ENCODE peak calls at places on chromosomes 13 and 19, in eight cellular contexts. E is CD4-positive, alpha-beta T cell; O is pancreas; I is AG09319; G is foreskin keratinocyte; K is GM12864; X is stomach; Z is progenitor cell of endocrine pancreas. Y is an unnamed sample.

GRCh38 chr19:49710372-49710951 is 19.5 kb downstream of the CPT1C start:
- DNase-seq in K (no peak), Z (no peak), E (no peak), O (no peak), X (no peak), G (no peak), I (no peak), Y (peak; percentile 4)

GRCh38 chr13:24671367-24672117 is 8.7 kb upstream of the ATP12A start:
- DNase-seq in Z (no peak), I (peak; percentile 57), X (no peak), O (no peak), G (peak; percentile 96), K (no peak), E (no peak), Y (peak; percentile 54)

GRCh38 chr13:36297259-36297599 is 385 bp downstream of the CCDC169 start:
- DNase-seq in E (no peak), O (no peak), X (no peak), K (no peak), Z (no peak), G (no peak), I (no peak), Y (peak; percentile 32)

GRCh38 chr13:29676535-29676934 is 81.0 kb upstream of the SLC7A1 start:
- DNase-seq in K (no peak), X (no peak), E (no peak), Z (no peak), O (no peak), I (no peak), G (no peak), Y (no peak)

GRCh38 chr19:20471441-20471840 is 94.1 kb downstream of the ZNF737 start:
- DNase-seq in X (no peak), K (no peak), O (no peak), E (no peak), G (no peak), Z (no peak), I (no peak), Y (no peak)

GRCh38 chr19:58054792-58055482 is 4.1 kb upstream of the ZNF135 start:
- DNase-seq in I (no peak), E (no peak), Z (no peak), G (no peak), O (no peak), X (no peak), K (no peak), Y (no peak)

GRCh38 chr19:52942371-52943133 is 19.3 kb upstream of the ZNF888 start:
- DNase-seq in E (peak; percentile 91), G (no peak), X (peak; percentile 97), K (peak; percentile 54), Z (peak; percentile 93), I (peak; percentile 52), O (peak; percentile 97), Y (peak; percentile 96)

GRCh38 chr13:111153977-111154332 is 38.8 kb downstream of the ARHGEF7 start:
- DNase-seq in X (no peak), Z (peak; percentile 44), K (no peak), O (no peak), I (no peak), G (no peak), E (no peak), Y (peak; percentile 45)

GRCh38 chr13:42752731-42753130 is 28.7 kb upstream of the FAM216B start:
- DNase-seq in I (no peak), X (no peak), K (no peak), Z (no peak), E (no peak), G (no peak), O (no peak), Y (no peak)

GRCh38 chr13:27476943-27477681 is 26.7 kb upstream of the MTIF3 start:
- DNase-seq in Z (no peak), E (no peak), O (no peak), X (peak; percentile 76), G (peak; percentile 29), K (peak; percentile 51), I (peak; percentile 3), Y (peak; percentile 57)

GRCh38 chr13:30862707-30863106 is 43.4 kb upstream of the MEDAG start:
- DNase-seq in O (peak; percentile 69), I (no peak), K (no peak), G (no peak), Z (no peak), X (no peak), E (no peak), Y (no peak)

GRCh38 chr19:31350693-31351211 is 1.5 kb upstream of the TSHZ3 start:
- DNase-seq in E (no peak), K (no peak), I (no peak), Z (peak; percentile 42), O (peak; percentile 72), X (peak; percentile 43), G (no peak), Y (no peak)

GRCh38 chr13:57408312-57408711 is 223.2 kb upstream of the PCDH17 start:
- DNase-seq in E (no peak), G (no peak), I (no peak), O (no peak), Z (no peak), X (no peak), K (no peak), Y (no peak)

GRCh38 chr13:34657716-34658115 is 284.4 kb upstream of the NBEA start:
- DNase-seq in E (no peak), I (no peak), X (no peak), O (no peak), K (no peak), G (peak; percentile 26), Z (no peak), Y (no peak)

GRCh38 chr13:81275666-81276258 is 934.8 kb upstream of the SPRY2 start:
- DNase-seq in K (no peak), E (no peak), I (no peak), G (no peak), Z (no peak), O (no peak), X (no peak), Y (no peak)

GRCh38 chr13:63307239-63307638 is 1891.6 kb upstream of the PCDH20 start:
- DNase-seq in G (peak; percentile 18), I (no peak), X (no peak), O (no peak), E (no peak), K (no peak), Z (no peak), Y (no peak)

GRCh38 chr19:4066682-4067395 is at the start of gene ZBTB7A:
- DNase-seq in K (no peak), I (peak; percentile 36), O (peak; percentile 91), Z (no peak), E (peak; percentile 63), X (peak; percentile 91), G (no peak), Y (peak; percentile 77)

GRCh38 chr13:40609972-40610726 is 56.3 kb downstream of the FOXO1 start:
- DNase-seq in Z (no peak), I (no peak), X (no peak), E (no peak), G (peak; percentile 72), K (no peak), O (no peak), Y (no peak)

GRCh38 chr19:38319421-38320258 is at the start of gene KCNK6:
- DNase-seq in G (no peak), I (no peak), E (no peak), Z (no peak), O (peak; percentile 82), X (peak; percentile 70), K (no peak), Y (no peak)

GRCh38 chr19:4449826-4450075 is 7.8 kb downstream of the UBXN6 start:
- DNase-seq in E (no peak), K (no peak), G (no peak), O (no peak), I (no peak), Z (no peak), X (no peak), Y (no peak)

GRCh38 chr19:11142528-11143171 is 12.9 kb downstream of the SPC24 start:
- DNase-seq in O (peak; percentile 90), Z (no peak), K (no peak), G (peak; percentile 54), X (peak; percentile 95), I (peak; percentile 90), E (no peak), Y (no peak)

GRCh38 chr13:96089749-96090239 is at the start of gene HS6ST3:
- DNase-seq in O (peak; percentile 93), K (no peak), E (no peak), X (peak; percentile 73), G (no peak), I (no peak), Z (peak; percentile 39), Y (peak; percentile 32)

GRCh38 chr13:46751811-46752635 is 44.9 kb downstream of the ESD start:
- DNase-seq in O (no peak), G (no peak), I (no peak), X (no peak), K (peak; percentile 26), E (peak; percentile 11), Z (no peak), Y (peak; percentile 14)
- TF ChIP-seq CTCF in O (no peak), G (no peak), I (no peak), X (no peak), K (peak; percentile 20), E (no peak), Z (no peak), Y (no peak)

GRCh38 chr13:70964124-70964523 is 855.9 kb upstream of the KLHL1 start:
- DNase-seq in O (no peak), G (no peak), X (no peak), Z (no peak), K (no peak), E (no peak), I (no peak), Y (no peak)
- TF ChIP-seq CTCF in O (no peak), G (no peak), X (no peak), Z (peak; percentile 39), K (peak; percentile 15), E (no peak), I (no peak), Y (no peak)

DNA sequence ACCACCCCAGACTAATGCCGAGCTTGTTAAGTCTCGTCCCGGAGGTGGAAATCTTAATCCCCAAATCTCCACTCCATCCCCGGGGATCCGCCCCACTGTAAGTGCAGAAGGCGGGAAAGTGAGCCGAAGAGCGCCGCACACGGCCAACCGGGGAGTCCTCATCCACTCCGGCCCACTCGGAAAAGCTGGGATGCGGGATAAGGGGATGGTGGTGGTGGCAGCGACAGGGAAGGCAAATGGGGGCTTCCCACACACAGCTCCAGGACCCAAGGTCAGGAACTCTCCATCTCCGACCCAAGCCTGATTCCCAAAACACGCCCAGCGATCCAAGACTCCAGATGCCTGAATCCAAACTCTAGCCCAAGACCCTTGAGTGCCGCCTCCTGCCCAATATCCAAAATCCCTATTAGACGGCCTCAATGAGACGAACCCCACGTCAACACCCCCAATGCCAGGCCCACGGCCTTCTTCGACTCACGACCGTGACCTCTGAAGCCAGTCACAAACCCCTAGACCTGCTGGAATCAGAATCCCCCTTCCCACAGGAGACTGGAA is 481 bp downstream of the FBL start:
- DNase-seq in G (no peak), K (no peak), X (no peak), I (peak; percentile 5), O (no peak), Z (no peak), E (no peak), Y (no peak)
- TF ChIP-seq CTCF in G (no peak), K (peak; percentile 21), X (no peak), I (peak; percentile 33), O (no peak), Z (no peak), E (no peak), Y (no peak)

DNA sequence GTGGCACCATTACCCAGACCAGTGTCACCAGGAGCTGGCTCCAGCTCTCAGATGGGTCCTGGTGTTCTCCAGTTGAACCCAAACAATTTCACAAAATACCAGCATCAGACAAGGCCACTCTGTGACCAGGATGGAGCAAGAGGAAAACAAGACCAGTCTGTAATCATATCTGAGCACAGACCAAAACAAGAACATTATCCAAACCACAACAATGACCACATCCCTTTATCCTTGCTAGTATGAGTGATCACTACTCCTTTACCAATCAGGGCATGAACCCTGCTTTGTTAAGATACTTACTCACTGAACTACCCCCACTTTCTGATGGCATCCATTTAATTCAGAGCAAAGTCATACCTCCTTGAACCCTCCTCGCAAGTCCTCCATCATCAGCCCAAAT is 145.9 kb downstream of the NUFIP1 start:
- DNase-seq in Z (no peak), X (no peak), O (no peak), G (no peak), K (no peak), E (no peak), I (no peak), Y (no peak)
- TF ChIP-seq CTCF in Z (no peak), X (no peak), O (no peak), G (no peak), K (no peak), E (no peak), I (no peak), Y (no peak)

Y was measured in GM10248.